ENCODE peak calls at places on chromosome 3, in six cellular contexts. A is CD8-positive, alpha-beta T cell; B is activated CD8-positive, alpha-beta memory T cell treated with anti-CD3 and anti-CD28 coated beads, Interleukin-2, amount 10 ng/mL, durations not matched to agents 7 days and 5 days; D is HepG2; I is stimulated activated naive CD8-positive, alpha-beta T cell treated with anti-CD3 and anti-CD28 coated beads, Interleukin-15, amount 100 ng/mL, for 72 hours; W is activated CD8-positive, alpha-beta T cell treated with anti-CD3 and anti-CD28 coated beads for 36 hours. R is an unnamed sample.

GRCh38 chr3:149713730-149714654 is 38.3 kb downstream of the COMMD2 start:
- ATAC-seq in B (no peak), D (peak; percentile 87), A (no peak), I (peak; percentile 45), W (no peak), R (no peak)

GRCh38 chr3:169847896-169848295 is 21.8 kb downstream of the LRRC31 start:
- ATAC-seq in B (no peak), D (no peak), W (no peak), A (no peak), I (no peak), R (no peak)

GRCh38 chr3:118863731-118864322 is 170.8 kb downstream of the IGSF11 start:
- ATAC-seq in D (peak; percentile 98), A (no peak), I (peak; percentile 52), W (peak; percentile 55), B (no peak), R (peak; percentile 49)

GRCh38 chr3:31213869-31214486 is 318.7 kb upstream of the STT3B start:
- ATAC-seq in I (peak; percentile 58), W (peak; percentile 40), D (no peak), A (peak; percentile 55), B (peak; percentile 57), R (peak; percentile 16)

GRCh38 chr3:79006077-79006476 is 761.7 kb downstream of the ROBO1 start:
- ATAC-seq in I (no peak), B (no peak), D (no peak), A (no peak), W (no peak), R (no peak)

GRCh38 chr3:156518726-156519125 is 36.2 kb downstream of the SSR3 start:
- ATAC-seq in D (no peak), W (no peak), I (no peak), A (no peak), B (no peak), R (no peak)

GRCh38 chr3:127754411-127755304 is 67.7 kb downstream of the MGLL start:
- ATAC-seq in A (peak; percentile 62), W (peak; percentile 71), I (peak; percentile 75), D (peak; percentile 39), B (no peak), R (peak; percentile 67)

GRCh38 chr3:13045904-13046568 is 27.2 kb downstream of the IQSEC1 start:
- ATAC-seq in W (peak; percentile 70), D (no peak), A (peak; percentile 20), B (no peak), I (peak; percentile 60), R (peak; percentile 40)

GRCh38 chr3:140541975-140542653 is 135.8 kb upstream of the TRIM42 start:
- ATAC-seq in W (no peak), I (no peak), D (no peak), A (no peak), B (no peak), R (no peak)

GRCh38 chr3:17810759-17811158 is 68.3 kb upstream of the TBC1D5 start:
- ATAC-seq in I (no peak), W (peak; percentile 30), A (no peak), B (no peak), D (peak; percentile 59), R (no peak)

GRCh38 chr3:123708531-123708930 is 123.7 kb upstream of the HACD2 start:
- ATAC-seq in W (no peak), A (no peak), I (peak; percentile 12), D (no peak), B (no peak), R (no peak)

GRCh38 chr3:177427540-177427939 is 230.3 kb upstream of the TBL1XR1 start:
- ATAC-seq in A (no peak), I (peak; percentile 60), D (no peak), W (peak; percentile 35), B (peak; percentile 37), R (peak; percentile 70)

GRCh38 chr3:159988617-159989251 is at the start of gene IL12A:
- ATAC-seq in B (peak; percentile 96), W (peak; percentile 95), D (peak; percentile 98), A (peak; percentile 98), I (peak; percentile 93), R (peak; percentile 88)

GRCh38 chr3:27585429-27585828 is 101.2 kb upstream of the SLC4A7 start:
- ATAC-seq in B (no peak), I (no peak), W (no peak), D (peak; percentile 54), A (no peak), R (no peak)

GRCh38 chr3:145490088-145491055 is 670.6 kb downstream of the PLOD2 start:
- ATAC-seq in B (no peak), W (no peak), D (no peak), I (no peak), A (no peak), R (no peak)

GRCh38 chr3:187856567-187856966 is 111.3 kb upstream of the BCL6 start:
- ATAC-seq in A (no peak), B (no peak), W (no peak), D (no peak), I (no peak), R (no peak)

GRCh38 chr3:123335007-123335670 is 113.8 kb downstream of the ADCY5 start:
- ATAC-seq in B (no peak), D (no peak), I (peak; percentile 63), W (peak; percentile 79), A (no peak), R (peak; percentile 56)

GRCh38 chr3:58175098-58175428 is 35.7 kb downstream of the DNASE1L3 start:
- ATAC-seq in I (no peak), A (no peak), W (no peak), B (no peak), D (no peak), R (no peak)

GRCh38 chr3:173622156-173622555 is 224.6 kb downstream of the NLGN1 start:
- ATAC-seq in A (no peak), W (no peak), I (no peak), B (no peak), D (no peak), R (no peak)

GRCh38 chr3:42090973-42091731 is at the start of gene TRAK1:
- ATAC-seq in W (no peak), A (peak; percentile 46), D (no peak), I (no peak), B (peak; percentile 63), R (peak; percentile 22)

GRCh38 chr3:124607163-124607562 is 123.1 kb upstream of the UMPS start:
- ATAC-seq in A (no peak), W (no peak), B (no peak), D (peak; percentile 82), I (no peak), R (no peak)

GRCh38 chr3:41710646-41711388 is 251.1 kb downstream of the ULK4 start:
- ATAC-seq in B (no peak), I (no peak), W (no peak), D (no peak), A (no peak), R (no peak)

GRCh38 chr3:191958980-191959671 is 498.2 kb downstream of the PYDC2 start:
- ATAC-seq in I (no peak), B (no peak), W (no peak), D (no peak), A (no peak), R (no peak)

GRCh38 chr3:11385908-11386307 is 113.7 kb downstream of the ATG7 start:
- ATAC-seq in A (no peak), B (no peak), D (no peak), W (no peak), I (no peak), R (no peak)

GRCh38 chr3:123627673-123628670 is 43.1 kb upstream of the HACD2 start:
- ATAC-seq in D (no peak), A (no peak), W (no peak), B (no peak), I (no peak), R (no peak)

GRCh38 chr3:43533009-43533408 is 88.8 kb downstream of the ANO10 start:
- ATAC-seq in W (no peak), B (no peak), D (no peak), I (no peak), A (no peak), R (no peak)

GRCh38 chr3:9080165-9080564 is 116.9 kb upstream of the RAD18 start:
- ATAC-seq in W (peak; percentile 74), B (no peak), I (peak; percentile 74), A (no peak), D (no peak), R (peak; percentile 89)

GRCh38 chr3:10017636-10018292 is 8.5 kb upstream of the FANCD2 start:
- ATAC-seq in I (peak; percentile 98), B (peak; percentile 61), D (peak; percentile 25), W (peak; percentile 85), A (no peak), R (peak; percentile 98)

GRCh38 chr3:57120040-57120802 is 44.9 kb downstream of the IL17RD start:
- ATAC-seq in A (no peak), D (no peak), I (no peak), B (no peak), W (no peak), R (no peak)

GRCh38 chr3:4848176-4848575 is 131.1 kb upstream of the BHLHE40 start:
- ATAC-seq in I (no peak), A (no peak), W (no peak), D (no peak), B (no peak), R (no peak)

GRCh38 chr3:50436063-50436674 is 67.3 kb downstream of the CACNA2D2 start:
- ATAC-seq in I (peak; percentile 91), B (peak; percentile 97), W (peak; percentile 99), D (peak; percentile 92), A (peak; percentile 98), R (peak; percentile 92)

GRCh38 chr3:76038949-76039348 is 253.6 kb upstream of the ZNF717 start:
- ATAC-seq in I (no peak), B (no peak), D (no peak), W (no peak), A (no peak), R (no peak)

GRCh38 chr3:11306815-11307589 is 34.8 kb downstream of the ATG7 start:
- ATAC-seq in B (peak; percentile 93), A (peak; percentile 80), I (peak; percentile 89), D (no peak), W (peak; percentile 94), R (peak; percentile 88)

GRCh38 chr3:50582083-50582482 is 12.8 kb downstream of the HEMK1 start:
- ATAC-seq in A (no peak), W (no peak), I (no peak), B (no peak), D (no peak), R (no peak)

GRCh38 chr3:123287962-123288302 is 86.2 kb downstream of the SEC22A start:
- ATAC-seq in A (no peak), W (no peak), B (no peak), D (no peak), I (no peak), R (no peak)

GRCh38 chr3:32419766-32420137 is 28.1 kb downstream of the CMTM7 start:
- ATAC-seq in A (no peak), D (no peak), B (no peak), W (no peak), I (no peak), R (peak; percentile 20)

GRCh38 chr3:42633544-42633943 is 20.0 kb upstream of the ZBTB47 start:
- ATAC-seq in B (no peak), D (no peak), A (no peak), I (no peak), W (no peak), R (no peak)

GRCh38 chr3:47712398-47712797 is 69.3 kb downstream of the SMARCC1 start:
- ATAC-seq in B (no peak), A (no peak), W (no peak), I (no peak), D (no peak), R (no peak)

GRCh38 chr3:130288670-130289069 is 56.8 kb upstream of the COL6A5 start:
- ATAC-seq in A (no peak), I (no peak), D (no peak), B (no peak), W (no peak), R (no peak)

R was measured in activated T-helper 17 cell treated with anti-CD3 and anti-CD28 coated beads, Interleukin-2, amount 50 U/mL, for 72 hours.